ENCODE peak calls at places on chromosomes 5 and 9, in six cellular contexts. One of them, this sample, is unnamed.

GRCh38 chr9:77752566-77752965 is 104.4 kb upstream of the GNA14 start:
- DNase-seq in astrocyte: peak
- DNase-seq in AG10803: peak
- DNase-seq in neural progenitor cell: no peak
- DNase-seq in breast epithelium: no peak
- DNase-seq in left ventricle myocardium inferior: no peak
- DNase-seq in this sample: no peak

GRCh38 chr9:120885459-120885858 is 8.5 kb upstream of the PHF19 start:
- DNase-seq in astrocyte: no peak
- DNase-seq in neural progenitor cell: no peak
- DNase-seq in AG10803: no peak
- DNase-seq in left ventricle myocardium inferior: no peak
- DNase-seq in breast epithelium: no peak
- DNase-seq in this sample: no peak

GRCh38 chr5:150489358-150490295 is 18.3 kb upstream of the NDST1 start:
- DNase-seq in breast epithelium: no peak
- DNase-seq in neural progenitor cell: no peak
- DNase-seq in left ventricle myocardium inferior: no peak
- DNase-seq in astrocyte: peak
- DNase-seq in AG10803: peak
- DNase-seq in this sample: no peak

GRCh38 chr5:5156461-5157082 is 16.4 kb downstream of the ADAMTS16 start:
- DNase-seq in astrocyte: no peak
- DNase-seq in AG10803: no peak
- DNase-seq in neural progenitor cell: no peak
- DNase-seq in left ventricle myocardium inferior: no peak
- DNase-seq in breast epithelium: no peak
- DNase-seq in this sample: no peak

GRCh38 chr9:7433508-7434292 is 365.9 kb downstream of the DMAC1 start:
- DNase-seq in left ventricle myocardium inferior: no peak
- DNase-seq in astrocyte: no peak
- DNase-seq in neural progenitor cell: no peak
- DNase-seq in breast epithelium: no peak
- DNase-seq in AG10803: no peak
- DNase-seq in this sample: no peak

GRCh38 chr5:141840826-141841360 is 37.3 kb downstream of the PCDH1 start:
- DNase-seq in breast epithelium: no peak
- DNase-seq in left ventricle myocardium inferior: no peak
- DNase-seq in astrocyte: no peak
- DNase-seq in AG10803: no peak
- DNase-seq in neural progenitor cell: no peak
- DNase-seq in this sample: no peak

GRCh38 chr5:132215329-132215728 is 12.3 kb downstream of the P4HA2 start:
- DNase-seq in breast epithelium: peak
- DNase-seq in astrocyte: peak
- DNase-seq in AG10803: peak
- DNase-seq in left ventricle myocardium inferior: peak
- DNase-seq in neural progenitor cell: no peak
- DNase-seq in this sample: peak

GRCh38 chr9:72615931-72616330 is 94.5 kb downstream of the TMC1 start:
- DNase-seq in neural progenitor cell: no peak
- DNase-seq in breast epithelium: no peak
- DNase-seq in astrocyte: no peak
- DNase-seq in left ventricle myocardium inferior: no peak
- DNase-seq in AG10803: no peak
- DNase-seq in this sample: no peak

GRCh38 chr9:119736478-119737454 is 367.5 kb upstream of the BRINP1 start:
- DNase-seq in left ventricle myocardium inferior: no peak
- DNase-seq in breast epithelium: no peak
- DNase-seq in astrocyte: no peak
- DNase-seq in neural progenitor cell: no peak
- DNase-seq in AG10803: no peak
- DNase-seq in this sample: no peak

GRCh38 chr5:114447084-114447773 is 85.4 kb downstream of the KCNN2 start:
- DNase-seq in astrocyte: no peak
- DNase-seq in breast epithelium: no peak
- DNase-seq in AG10803: no peak
- DNase-seq in neural progenitor cell: peak
- DNase-seq in left ventricle myocardium inferior: no peak
- DNase-seq in this sample: no peak

GRCh38 chr9:25418974-25419373 is 259.3 kb downstream of the TUSC1 start:
- DNase-seq in neural progenitor cell: no peak
- DNase-seq in breast epithelium: no peak
- DNase-seq in AG10803: no peak
- DNase-seq in astrocyte: no peak
- DNase-seq in left ventricle myocardium inferior: no peak
- DNase-seq in this sample: no peak

GRCh38 chr5:180099733-180100611 is 28.4 kb upstream of the RNF130 start:
- DNase-seq in AG10803: no peak
- DNase-seq in neural progenitor cell: no peak
- DNase-seq in astrocyte: no peak
- DNase-seq in left ventricle myocardium inferior: no peak
- DNase-seq in breast epithelium: peak
- DNase-seq in this sample: no peak

GRCh38 chr5:68374770-68375518 is 159.4 kb downstream of the PIK3R1 start:
- DNase-seq in neural progenitor cell: no peak
- DNase-seq in left ventricle myocardium inferior: no peak
- DNase-seq in astrocyte: no peak
- DNase-seq in AG10803: peak
- DNase-seq in breast epithelium: no peak
- DNase-seq in this sample: no peak

GRCh38 chr5:36066001-36066539 is 612 bp downstream of the UGT3A2 start:
- DNase-seq in astrocyte: no peak
- DNase-seq in AG10803: no peak
- DNase-seq in left ventricle myocardium inferior: no peak
- DNase-seq in breast epithelium: no peak
- DNase-seq in neural progenitor cell: peak
- DNase-seq in this sample: no peak

GRCh38 chr5:36068751-36069281 is 2.1 kb upstream of the UGT3A2 start:
- DNase-seq in AG10803: no peak
- DNase-seq in astrocyte: no peak
- DNase-seq in left ventricle myocardium inferior: no peak
- DNase-seq in breast epithelium: no peak
- DNase-seq in neural progenitor cell: no peak
- DNase-seq in this sample: no peak

GRCh38 chr5:36070687-36071571 is 4.2 kb upstream of the UGT3A2 start:
- DNase-seq in AG10803: no peak
- DNase-seq in breast epithelium: no peak
- DNase-seq in neural progenitor cell: no peak
- DNase-seq in astrocyte: no peak
- DNase-seq in left ventricle myocardium inferior: no peak
- DNase-seq in this sample: no peak

DNA sequence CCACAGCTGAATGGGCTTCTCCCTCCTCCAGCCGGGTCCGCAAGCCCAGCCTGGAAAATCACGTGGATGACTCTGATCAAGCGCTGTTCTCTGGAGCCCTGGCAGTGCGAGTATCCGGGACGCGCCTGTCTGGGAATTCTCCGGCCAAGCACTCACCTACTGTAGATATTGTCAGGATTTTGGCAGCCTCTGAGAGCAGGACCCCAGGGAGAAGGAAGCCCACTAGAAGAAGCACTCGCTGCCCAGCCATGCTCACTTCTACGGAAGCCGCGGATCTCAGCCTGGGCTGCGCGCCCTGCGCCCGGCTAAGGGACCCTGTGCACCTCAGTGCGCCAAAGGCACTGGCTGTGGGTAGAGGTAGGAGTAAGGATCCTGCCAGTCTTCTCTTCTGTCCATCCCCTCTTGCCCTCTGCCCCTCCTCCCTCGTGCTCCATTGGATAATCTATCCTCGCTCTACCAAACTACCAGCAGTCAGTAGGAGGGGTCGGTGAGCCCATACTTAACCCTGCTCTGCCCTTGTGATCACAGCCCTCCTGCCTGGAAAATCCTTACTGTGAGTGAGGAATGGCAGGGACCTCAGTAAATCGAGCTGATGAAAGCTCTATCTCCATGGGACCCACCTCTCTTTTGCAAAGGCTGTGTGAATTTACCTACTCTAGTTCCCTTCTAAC is at the start of gene UGT3A2:
- DNase-seq in neural progenitor cell: peak
- DNase-seq in left ventricle myocardium inferior: no peak
- DNase-seq in AG10803: no peak
- DNase-seq in astrocyte: no peak
- DNase-seq in breast epithelium: no peak
- DNase-seq in this sample: no peak
- H3K4me3 ChIP-seq in neural progenitor cell: peak
- H3K4me3 ChIP-seq in left ventricle myocardium inferior: peak
- H3K4me3 ChIP-seq in AG10803: no peak
- H3K4me3 ChIP-seq in astrocyte: no peak
- H3K4me3 ChIP-seq in breast epithelium: peak
- H3K4me3 ChIP-seq in this sample: no peak

GRCh38 chr5:15574806-15575205 is 74.8 kb downstream of the FBXL7 start:
- DNase-seq in astrocyte: no peak
- DNase-seq in breast epithelium: no peak
- DNase-seq in AG10803: peak
- DNase-seq in neural progenitor cell: no peak
- DNase-seq in left ventricle myocardium inferior: no peak
- DNase-seq in this sample: no peak
- H3K4me3 ChIP-seq in astrocyte: no peak
- H3K4me3 ChIP-seq in breast epithelium: no peak
- H3K4me3 ChIP-seq in AG10803: no peak
- H3K4me3 ChIP-seq in neural progenitor cell: no peak
- H3K4me3 ChIP-seq in left ventricle myocardium inferior: no peak
- H3K4me3 ChIP-seq in this sample: no peak

GRCh38 chr5:34415559-34416198 is 240.4 kb upstream of the RAI14 start:
- DNase-seq in neural progenitor cell: no peak
- DNase-seq in left ventricle myocardium inferior: no peak
- DNase-seq in breast epithelium: no peak
- DNase-seq in astrocyte: no peak
- DNase-seq in AG10803: no peak
- DNase-seq in this sample: no peak
- H3K4me3 ChIP-seq in neural progenitor cell: no peak
- H3K4me3 ChIP-seq in left ventricle myocardium inferior: no peak
- H3K4me3 ChIP-seq in breast epithelium: no peak
- H3K4me3 ChIP-seq in astrocyte: no peak
- H3K4me3 ChIP-seq in AG10803: no peak
- H3K4me3 ChIP-seq in this sample: no peak

GRCh38 chr9:137028013-137028280 is at the start of gene ABCA2:
- DNase-seq in astrocyte: no peak
- DNase-seq in left ventricle myocardium inferior: no peak
- DNase-seq in neural progenitor cell: no peak
- DNase-seq in AG10803: no peak
- DNase-seq in breast epithelium: no peak
- DNase-seq in this sample: no peak

GRCh38 chr9:137030528-137030927 is 1.4 kb downstream of the FUT7 start:
- DNase-seq in AG10803: no peak
- DNase-seq in left ventricle myocardium inferior: no peak
- DNase-seq in astrocyte: no peak
- DNase-seq in breast epithelium: no peak
- DNase-seq in neural progenitor cell: no peak
- DNase-seq in this sample: no peak

GRCh38 chr9:137030006-137030405 is 1.9 kb downstream of the FUT7 start:
- DNase-seq in astrocyte: no peak
- DNase-seq in left ventricle myocardium inferior: no peak
- DNase-seq in neural progenitor cell: no peak
- DNase-seq in AG10803: no peak
- DNase-seq in breast epithelium: no peak
- DNase-seq in this sample: no peak

GRCh38 chr9:137028281-137029057 is 432 bp upstream of the ABCA2 start:
- DNase-seq in AG10803: peak
- DNase-seq in left ventricle myocardium inferior: peak
- DNase-seq in astrocyte: no peak
- DNase-seq in neural progenitor cell: peak
- DNase-seq in breast epithelium: peak
- DNase-seq in this sample: no peak

GRCh38 chr9:137029058-137029922 is 1.3 kb upstream of the ABCA2 start:
- DNase-seq in neural progenitor cell: peak
- DNase-seq in astrocyte: no peak
- DNase-seq in AG10803: peak
- DNase-seq in breast epithelium: peak
- DNase-seq in left ventricle myocardium inferior: peak
- DNase-seq in this sample: no peak
- H3K4me3 ChIP-seq in neural progenitor cell: peak
- H3K4me3 ChIP-seq in astrocyte: peak
- H3K4me3 ChIP-seq in AG10803: peak
- H3K4me3 ChIP-seq in breast epithelium: peak
- H3K4me3 ChIP-seq in left ventricle myocardium inferior: peak
- H3K4me3 ChIP-seq in this sample: peak